ENCODE peak calls at places on chromosome 22, in seven cellular contexts. B, D, J, T, P, M and H are unnamed samples.

GRCh38 chr22:45970709-45971388 is 6.1 kb downstream of the WNT7B start:
- DNase-seq in M (no peak), D (peak; percentile 66), T (no peak), B (no peak), J (no peak), P (no peak), H (no peak)

GRCh38 chr22:33866521-33866920 is 53.8 kb downstream of the LARGE1 start:
- DNase-seq in T (no peak), J (no peak), B (no peak), M (no peak), P (no peak), D (no peak), H (no peak)

GRCh38 chr22:39574779-39575551 is 4.4 kb downstream of the CACNA1I start:
- DNase-seq in M (no peak), T (peak; percentile 80), J (peak; percentile 80), B (peak; percentile 28), P (no peak), D (no peak), H (no peak)

GRCh38 chr22:32661737-32662586 is 139.5 kb upstream of the TIMP3 start:
- DNase-seq in B (no peak), T (no peak), D (no peak), P (no peak), M (no peak), J (no peak), H (no peak)

GRCh38 chr22:21766933-21767462 is 31.4 kb upstream of the YPEL1 start:
- DNase-seq in J (peak; percentile 31), M (no peak), T (no peak), P (no peak), D (no peak), B (no peak), H (no peak)

GRCh38 chr22:23521442-23522113 is 58.5 kb downstream of the IGLL1 start:
- DNase-seq in J (peak; percentile 81), M (peak; percentile 11), T (peak; percentile 46), P (peak; percentile 44), B (peak; percentile 97), D (peak; percentile 97), H (peak; percentile 83)

GRCh38 chr22:41772645-41773044 is 27.8 kb upstream of the CCDC134 start:
- DNase-seq in P (no peak), T (no peak), M (no peak), D (no peak), J (no peak), B (peak; percentile 25), H (no peak)

GRCh38 chr22:46976130-46976529 is 213.7 kb downstream of the TBC1D22A start:
- DNase-seq in B (no peak), J (no peak), M (no peak), D (no peak), P (no peak), T (no peak), H (no peak)

GRCh38 chr22:12697441-12697840 is 2830.6 kb upstream of the OR11H1 start:
- DNase-seq in T (no peak), M (no peak), P (no peak), J (no peak), D (no peak), B (no peak), H (no peak)

GRCh38 chr22:41401781-41402648 is 20.3 kb downstream of the TEF start:
- DNase-seq in T (no peak), J (no peak), P (no peak), B (peak; percentile 70), D (peak; percentile 81), M (no peak), H (no peak)

GRCh38 chr22:33917744-33918406 is 2.4 kb downstream of the LARGE1 start:
- DNase-seq in P (no peak), B (peak; percentile 36), D (peak; percentile 39), J (no peak), M (peak; percentile 37), T (no peak), H (no peak)

GRCh38 chr22:46537946-46538815 is 761 bp upstream of the CELSR1 start:
- DNase-seq in B (no peak), J (no peak), M (no peak), T (no peak), P (no peak), D (peak; percentile 69), H (peak; percentile 79)

GRCh38 chr22:29625090-29625825 is 21.8 kb downstream of the NF2 start:
- DNase-seq in B (peak; percentile 62), M (no peak), P (no peak), T (no peak), D (peak; percentile 49), J (peak; percentile 68), H (peak; percentile 68)

GRCh38 chr22:37616205-37617083 is 7.8 kb downstream of the GGA1 start:
- DNase-seq in B (no peak), M (no peak), D (no peak), P (no peak), J (no peak), T (no peak), H (no peak)

GRCh38 chr22:38699784-38700183 is 959 bp downstream of the JOSD1 start:
- DNase-seq in J (no peak), T (no peak), P (no peak), B (peak; percentile 21), M (no peak), D (no peak), H (peak; percentile 38)

GRCh38 chr22:44032126-44032730 is 8.1 kb downstream of the PARVB start:
- DNase-seq in T (no peak), M (no peak), D (no peak), B (no peak), P (no peak), J (no peak), H (no peak)

GRCh38 chr22:38317995-38318715 is 922 bp upstream of the CSNK1E start:
- DNase-seq in P (no peak), J (peak; percentile 90), M (no peak), D (no peak), B (peak; percentile 77), T (peak; percentile 81), H (peak; percentile 85)

GRCh38 chr22:37381489-37381888 is 45.8 kb downstream of the ELFN2 start:
- DNase-seq in J (no peak), M (no peak), T (no peak), B (no peak), D (no peak), P (no peak), H (no peak)

GRCh38 chr22:38352436-38352835 is 35.2 kb upstream of the CSNK1E start:
- DNase-seq in T (no peak), J (no peak), D (no peak), M (no peak), P (no peak), B (no peak), H (no peak)

GRCh38 chr22:39473856-39474255 is 17.0 kb downstream of the MGAT3 start:
- DNase-seq in D (no peak), B (no peak), P (no peak), J (no peak), M (no peak), T (no peak), H (no peak)

GRCh38 chr22:22565991-22566390 is 6.9 kb upstream of the PRAME start:
- DNase-seq in T (no peak), B (no peak), M (no peak), D (no peak), J (no peak), P (no peak), H (no peak)

GRCh38 chr22:38862375-38863329 is 9.4 kb downstream of the CBX6 start:
- DNase-seq in B (no peak), D (peak; percentile 60), T (no peak), J (no peak), P (no peak), M (no peak), H (no peak)

GRCh38 chr22:37609240-37610152 is 862 bp downstream of the GGA1 start:
- DNase-seq in P (no peak), T (no peak), D (peak; percentile 71), B (no peak), J (peak; percentile 75), M (no peak), H (no peak)

GRCh38 chr22:32760815-32761214 is 40.7 kb upstream of the TIMP3 start:
- DNase-seq in P (no peak), J (no peak), T (no peak), B (no peak), M (no peak), D (no peak), H (no peak)

GRCh38 chr22:32987081-32987631 is 71.0 kb downstream of the SYN3 start:
- DNase-seq in B (no peak), M (no peak), T (no peak), D (no peak), P (peak; percentile 50), J (no peak), H (no peak)

DNA sequence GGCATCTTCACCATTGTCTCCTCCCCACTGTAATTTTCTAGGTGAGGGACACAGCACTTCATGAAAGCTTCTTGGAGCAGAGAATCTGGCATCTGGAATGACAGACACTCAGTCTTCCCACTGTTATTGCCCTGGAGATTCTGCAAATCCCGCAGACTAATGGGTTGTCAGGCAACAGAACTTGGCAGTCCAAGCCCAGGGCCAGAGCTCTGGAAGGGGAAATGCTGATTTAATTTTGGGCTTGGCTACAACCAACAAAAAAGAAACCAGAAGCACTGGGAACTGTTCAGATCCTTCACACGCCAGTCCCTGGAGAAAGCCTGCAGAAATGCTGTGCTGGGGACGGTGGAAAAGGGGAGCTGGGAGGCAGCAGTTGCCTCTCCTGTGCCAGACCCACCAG is 71.5 kb upstream of the BID start:
- DNase-seq in M (no peak), P (no peak), D (peak; percentile 74), T (no peak), J (no peak), B (no peak), H (no peak)
- TF ChIP-seq JUND in M (no peak), P (no peak), D (no peak), T (no peak), J (no peak), B (no peak), H (no peak)

DNA sequence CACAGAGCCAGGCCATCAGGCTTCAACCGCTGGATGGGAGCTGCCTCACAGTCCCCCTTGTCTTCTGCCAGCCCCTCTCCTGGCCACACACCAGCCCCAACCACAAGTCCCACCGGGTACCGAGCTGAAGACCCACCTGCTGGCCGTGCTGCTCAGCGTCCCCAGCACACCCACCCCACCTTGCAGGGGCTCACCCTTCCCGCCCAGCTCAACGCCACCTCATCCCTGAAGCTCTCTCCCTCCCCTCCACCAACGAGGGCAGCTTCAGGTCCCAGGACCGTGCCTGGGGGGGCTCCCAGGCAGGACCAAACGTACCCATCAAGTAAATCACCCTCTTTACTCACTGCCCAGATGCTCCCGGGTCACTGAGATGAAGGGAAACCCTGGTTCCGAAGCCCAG is 141.0 kb downstream of the CRYBB2 start:
- DNase-seq in T (no peak), B (no peak), M (no peak), P (no peak), J (no peak), D (no peak), H (no peak)
- TF ChIP-seq JUND in T (no peak), B (no peak), M (no peak), P (no peak), J (no peak), D (no peak), H (no peak)

GRCh38 chr22:49402169-49402568 is 425.5 kb downstream of the BRD1 start:
- DNase-seq in M (no peak), B (no peak), J (no peak), P (no peak), T (no peak), D (no peak), H (no peak)
- TF ChIP-seq JUND in M (no peak), B (no peak), J (no peak), P (no peak), T (no peak), D (no peak), H (no peak)

DNA sequence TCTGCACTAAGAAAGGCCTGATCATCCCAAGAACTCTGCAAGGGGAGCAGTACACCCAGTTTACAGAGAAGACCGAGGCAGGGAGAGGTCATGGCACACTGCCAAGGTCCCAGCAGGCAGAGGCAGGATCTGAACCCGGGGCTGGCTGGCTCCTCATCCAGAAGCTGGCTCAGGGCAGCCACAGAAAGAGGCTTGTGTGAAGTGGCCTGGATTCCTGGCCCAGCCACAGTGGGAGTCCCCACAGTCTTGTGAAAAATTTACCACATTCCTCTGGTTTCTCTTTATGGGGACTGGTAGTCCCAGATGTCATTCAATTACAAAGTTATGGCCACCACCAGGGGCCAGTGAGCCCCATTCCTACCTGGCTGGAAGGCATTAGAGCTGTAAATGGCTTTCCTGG is 440.5 kb downstream of the MIAT start:
- DNase-seq in T (no peak), B (no peak), P (no peak), M (no peak), J (no peak), D (no peak), H (no peak)
- TF ChIP-seq JUND in T (no peak), B (no peak), P (no peak), M (no peak), J (no peak), D (no peak), H (no peak)